ENCODE peak calls at places on chromosomes 4 and X, in four cellular contexts. F, R, Z and P are unnamed samples.

GRCh38 chrX:24248042-24248441 is 65.8 kb downstream of the SUPT20HL2 start:
- DNase-seq in F (no peak), R (no peak), Z (no peak), P (no peak)

GRCh38 chr4:158008551-158009218 is 164.1 kb downstream of the GASK1B start:
- DNase-seq in F (no peak), R (no peak), Z (no peak), P (no peak)

GRCh38 chr4:3361406-3361805 is 68.6 kb downstream of the RGS12 start:
- DNase-seq in F (no peak), R (no peak), Z (no peak), P (no peak)

GRCh38 chrX:126167560-126167959 is 1.5 kb upstream of the DCAF12L2 start:
- DNase-seq in F (no peak), R (no peak), Z (no peak), P (no peak)

GRCh38 chr4:122163301-122163700 is 11.2 kb downstream of the BLTP1 start:
- DNase-seq in F (no peak), R (no peak), Z (no peak), P (no peak)

GRCh38 chr4:123892368-123892961 is 495.9 kb downstream of the SPRY1 start:
- DNase-seq in F (no peak), R (no peak), Z (no peak), P (no peak)

GRCh38 chrX:131821945-131822622 is 201.0 kb upstream of the STK26 start:
- DNase-seq in F (no peak), R (no peak), Z (no peak), P (no peak)

GRCh38 chrX:54891573-54891972 is 29.1 kb upstream of the TRO start:
- DNase-seq in F (no peak), R (peak), Z (peak), P (no peak)

GRCh38 chrX:105975382-105975781 is 63.1 kb downstream of the SERPINA7 start:
- DNase-seq in F (no peak), R (no peak), Z (peak), P (no peak)

GRCh38 chr4:145619639-145619996 is 433 bp downstream of the MMAA start:
- DNase-seq in F (no peak), R (no peak), Z (peak), P (no peak)

GRCh38 chrX:19810370-19810769 is 77.0 kb downstream of the SH3KBP1 start:
- DNase-seq in F (no peak), R (no peak), Z (no peak), P (no peak)

GRCh38 chr4:184684491-184685189 is 35.1 kb downstream of the PRIMPOL start:
- DNase-seq in F (no peak), R (peak), Z (no peak), P (no peak)

GRCh38 chr4:102114118-102114630 is 231.1 kb downstream of the SLC39A8 start:
- DNase-seq in F (no peak), R (no peak), Z (no peak), P (no peak)

GRCh38 chr4:47167391-47167790 is 136.0 kb downstream of the GABRB1 start:
- DNase-seq in F (no peak), R (no peak), Z (no peak), P (no peak)

GRCh38 chrX:23694606-23695005 is 27.3 kb downstream of the PRDX4 start:
- DNase-seq in F (peak), R (peak), Z (peak), P (peak)

GRCh38 chr4:80538276-80538926 is 202.9 kb downstream of the CFAP299 start:
- DNase-seq in F (no peak), R (no peak), Z (no peak), P (no peak)

GRCh38 chr4:107736924-107737448 is 17.0 kb upstream of the PAPSS1 start:
- DNase-seq in F (no peak), R (peak), Z (peak), P (no peak)

GRCh38 chr4:116664198-116664597 is 421.2 kb downstream of the TRAM1L1 start:
- DNase-seq in F (no peak), R (no peak), Z (no peak), P (no peak)

GRCh38 chrX:77087529-77088169 is 359.5 kb upstream of the FGF16 start:
- DNase-seq in F (no peak), R (no peak), Z (peak), P (no peak)

GRCh38 chr4:20265726-20266125 is 14.0 kb downstream of the SLIT2 start:
- DNase-seq in F (no peak), R (no peak), Z (no peak), P (no peak)

GRCh38 chr4:138049350-138049749 is 192.8 kb downstream of the SLC7A11 start:
- DNase-seq in F (no peak), R (no peak), Z (no peak), P (no peak)
- TF ChIP-seq POLR2AphosphoS5 in F (no peak), R (no peak), Z (no peak), P (no peak)

GRCh38 chr4:152500308-152500707 is 35.6 kb downstream of the FBXW7 start:
- DNase-seq in F (no peak), R (no peak), Z (no peak), P (no peak)
- TF ChIP-seq TAF1 in F (no peak), R (no peak), Z (no peak), P (no peak)

DNA sequence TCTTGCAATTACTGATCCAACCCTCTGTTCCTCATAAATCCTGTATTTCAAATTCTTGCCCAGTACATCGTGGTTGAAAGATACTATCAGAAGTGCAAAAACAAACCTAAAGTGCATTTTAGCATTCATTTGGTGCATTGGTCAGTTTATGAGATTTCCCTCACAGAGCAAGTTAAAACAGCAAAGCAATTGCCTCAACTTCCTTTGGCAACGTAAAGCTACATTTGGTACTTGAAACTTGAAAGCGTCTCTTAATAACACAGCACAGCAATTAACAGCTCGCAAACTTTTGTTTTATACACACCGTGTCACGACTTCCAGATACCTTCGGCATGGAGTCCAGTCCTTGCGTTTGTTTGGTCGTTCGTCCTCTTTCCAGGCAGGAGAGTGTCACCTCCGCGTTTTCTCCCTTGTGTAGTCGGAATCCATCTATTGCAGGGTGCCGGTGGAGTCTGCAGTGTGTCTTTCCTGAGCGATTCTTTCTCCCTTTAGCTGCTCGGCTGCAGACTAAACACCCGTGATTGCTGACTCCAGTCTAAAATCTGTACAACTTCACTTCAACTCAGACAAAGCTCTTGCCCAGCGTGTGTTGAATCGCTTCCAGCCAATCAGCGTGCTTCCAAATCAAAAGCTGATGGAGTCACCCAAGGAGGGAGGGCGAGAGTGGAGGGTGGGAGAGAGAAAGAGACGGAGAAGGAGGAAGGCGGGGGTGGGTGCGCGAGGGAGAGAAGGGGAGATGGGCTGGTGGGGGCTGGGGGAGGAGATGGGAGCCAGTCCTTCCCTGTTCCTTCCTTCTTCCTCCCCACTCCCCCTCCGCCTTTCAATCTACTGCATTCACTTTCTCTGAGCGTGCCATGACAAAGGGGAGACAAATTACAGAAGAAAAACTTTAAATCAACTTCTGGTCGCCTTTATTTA is at the start of gene PCDH18:
- DNase-seq in F (no peak), R (no peak), Z (no peak), P (no peak)
- TF ChIP-seq POLR2AphosphoS5 in F (no peak), R (no peak), Z (no peak), P (no peak)

GRCh38 chrX:48559636-48560035 is 14.6 kb upstream of the RBM3 start:
- DNase-seq in F (no peak), R (no peak), Z (no peak), P (no peak)

GRCh38 chrX:48560681-48561080 is 13.6 kb upstream of the RBM3 start:
- DNase-seq in F (no peak), R (no peak), Z (no peak), P (no peak)

GRCh38 chrX:48560056-48560455 is 14.2 kb upstream of the RBM3 start:
- DNase-seq in F (no peak), R (no peak), Z (no peak), P (no peak)

GRCh38 chrX:48558270-48558669 is 16.0 kb upstream of the RBM3 start:
- DNase-seq in F (no peak), R (no peak), Z (no peak), P (no peak)
- TF ChIP-seq TAF1 in F (no peak), R (no peak), Z (no peak), P (no peak)

GRCh38 chr4:105708376-105709080 is at the start of the genes GSTCD and INTS12:
- DNase-seq in F (peak), R (peak), Z (peak), P (peak)
- TF ChIP-seq POLR2AphosphoS5 in F (peak), R (peak), Z (peak), P (peak)

DNA sequence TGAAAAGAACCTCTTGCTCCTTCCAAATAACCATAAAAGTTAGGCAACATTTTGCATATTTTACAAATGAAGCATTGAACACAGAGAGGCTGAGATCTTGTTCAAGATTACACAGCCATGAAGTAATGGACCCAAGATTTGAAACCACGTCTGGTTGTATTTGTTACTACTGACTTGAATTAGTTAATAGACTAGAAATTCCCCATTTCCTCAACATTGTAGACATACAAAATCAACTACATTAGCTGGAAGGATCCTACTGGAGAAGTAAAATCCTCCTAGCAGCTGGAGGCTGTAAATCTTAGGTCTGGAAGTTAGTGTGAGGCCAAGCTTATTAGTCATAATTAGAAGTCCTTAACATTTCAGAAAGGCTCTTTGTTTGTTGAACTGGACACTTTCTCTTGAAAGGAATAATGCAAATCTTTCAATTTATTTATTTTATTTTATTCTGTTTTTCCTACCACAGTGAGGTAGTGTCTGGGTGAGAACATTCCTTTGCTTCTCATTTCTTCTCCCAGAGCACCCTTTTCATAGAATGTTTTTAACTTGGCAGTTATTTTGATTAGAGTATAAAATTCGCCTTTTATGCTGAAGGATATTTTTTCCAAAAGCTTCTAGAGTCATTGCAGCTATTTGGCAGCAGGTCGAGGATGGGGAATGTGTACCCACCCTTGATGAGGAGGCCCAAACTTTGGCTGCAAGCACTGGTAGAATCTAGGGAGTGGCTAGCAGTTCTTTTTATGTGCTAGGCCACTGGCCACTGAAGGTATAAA is 62.0 kb upstream of the CLNK start:
- DNase-seq in F (no peak), R (no peak), Z (no peak), P (no peak)
- TF ChIP-seq TAF1 in F (no peak), R (no peak), Z (no peak), P (no peak)

DNA sequence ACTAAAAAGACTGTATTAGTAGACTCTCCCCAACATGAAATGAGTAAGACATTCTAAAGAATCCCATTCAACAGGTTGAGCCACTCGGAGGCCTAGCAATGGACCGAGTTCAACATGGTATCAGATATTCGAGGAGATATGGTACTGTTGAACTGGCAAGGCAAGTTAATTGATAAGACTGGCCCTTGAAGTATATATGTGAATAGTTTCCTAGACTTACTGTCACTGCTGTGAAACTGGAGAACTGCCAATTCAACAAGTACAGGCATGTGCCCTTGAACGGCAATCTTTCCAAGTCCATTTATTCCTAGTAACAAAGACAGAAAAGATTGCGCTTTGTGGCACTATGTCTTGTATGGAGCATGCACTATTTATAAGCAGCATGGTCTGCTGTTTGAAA is 24.4 kb downstream of the FAT1 start:
- DNase-seq in F (no peak), R (no peak), Z (peak), P (no peak)
- TF ChIP-seq POLR2AphosphoS5 in F (no peak), R (no peak), Z (no peak), P (no peak)

GRCh38 chr4:53595204-53595603 is 3.9 kb upstream of the LNX1 start:
- DNase-seq in F (no peak), R (no peak), Z (no peak), P (no peak)
- TF ChIP-seq TAF1 in F (no peak), R (no peak), Z (no peak), P (no peak)

GRCh38 chrX:111090458-111090857 is 5.5 kb upstream of the PAK3 start:
- DNase-seq in F (no peak), R (no peak), Z (no peak), P (no peak)
- TF ChIP-seq POLR2AphosphoS5 in F (no peak), R (no peak), Z (no peak), P (no peak)